ENCODE peak calls at places on chromosomes 13 and 19, in eight cellular contexts. J, R, Y, G, F, A, E and W are unnamed samples.

GRCh38 chr19:50835103-50835784 is 1.9 kb upstream of the KLK15 start:
- DNase-seq in E (no peak), G (no peak), F (no peak), J (peak; percentile 54), R (no peak), Y (no peak), A (no peak), W (no peak)

GRCh38 chr19:16359964-16360363 is 35.3 kb downstream of the KLF2 start:
- DNase-seq in E (no peak), R (no peak), G (no peak), Y (no peak), A (no peak), F (no peak), J (no peak), W (no peak)

GRCh38 chr19:33403221-33403972 is 29.9 kb downstream of the CEBPG start:
- DNase-seq in E (no peak), A (no peak), F (peak; percentile 59), G (peak; percentile 62), J (peak; percentile 45), R (peak; percentile 81), Y (no peak), W (no peak)

GRCh38 chr19:19171821-19172532 is 1.9 kb upstream of the MEF2B start:
- DNase-seq in Y (peak; percentile 63), E (no peak), G (no peak), A (no peak), F (no peak), J (no peak), R (no peak), W (no peak)

GRCh38 chr13:24271611-24272451 is 37.5 kb upstream of the C1QTNF9 start:
- DNase-seq in F (peak; percentile 70), J (peak; percentile 72), Y (no peak), A (no peak), G (peak; percentile 84), E (no peak), R (peak; percentile 85), W (peak; percentile 92)

GRCh38 chr13:39284801-39285388 is 246.6 kb downstream of the NHLRC3 start:
- DNase-seq in Y (no peak), G (no peak), A (no peak), E (no peak), J (no peak), F (no peak), R (no peak), W (no peak)

GRCh38 chr19:39590265-39590664 is 12.1 kb upstream of the LGALS13 start:
- DNase-seq in E (no peak), R (no peak), F (no peak), A (peak; percentile 53), Y (no peak), J (no peak), G (no peak), W (no peak)

GRCh38 chr13:106230450-106230849 is 305.0 kb downstream of the EFNB2 start:
- DNase-seq in F (no peak), A (no peak), J (no peak), R (no peak), Y (no peak), G (no peak), E (no peak), W (no peak)

GRCh38 chr13:96871470-96871869 is 122.8 kb downstream of the OXGR1 start:
- DNase-seq in Y (no peak), J (no peak), F (no peak), G (no peak), R (no peak), E (no peak), A (no peak), W (no peak)

GRCh38 chr19:35788205-35788960 is 13.0 kb downstream of the ARHGAP33 start:
- DNase-seq in J (no peak), G (no peak), E (no peak), F (no peak), A (no peak), R (no peak), Y (no peak), W (no peak)

GRCh38 chr13:78753457-78753856 is 94.5 kb upstream of the OBI1 start:
- DNase-seq in R (no peak), A (no peak), F (no peak), G (no peak), Y (no peak), J (no peak), E (no peak), W (no peak)

GRCh38 chr13:44212633-44213387 is 160.8 kb upstream of the SERP2 start:
- DNase-seq in Y (no peak), F (no peak), A (no peak), R (no peak), J (no peak), E (no peak), G (peak; percentile 87), W (no peak)

GRCh38 chr19:50003810-50004419 is 21.3 kb downstream of the VRK3 start:
- DNase-seq in J (peak; percentile 15), Y (peak; percentile 80), R (no peak), E (no peak), A (no peak), G (peak; percentile 83), F (peak; percentile 34), W (no peak)

GRCh38 chr13:51426982-51427381 is 25.9 kb downstream of the INTS6 start:
- DNase-seq in J (no peak), F (no peak), A (no peak), R (no peak), E (no peak), Y (no peak), G (no peak), W (no peak)

DNA sequence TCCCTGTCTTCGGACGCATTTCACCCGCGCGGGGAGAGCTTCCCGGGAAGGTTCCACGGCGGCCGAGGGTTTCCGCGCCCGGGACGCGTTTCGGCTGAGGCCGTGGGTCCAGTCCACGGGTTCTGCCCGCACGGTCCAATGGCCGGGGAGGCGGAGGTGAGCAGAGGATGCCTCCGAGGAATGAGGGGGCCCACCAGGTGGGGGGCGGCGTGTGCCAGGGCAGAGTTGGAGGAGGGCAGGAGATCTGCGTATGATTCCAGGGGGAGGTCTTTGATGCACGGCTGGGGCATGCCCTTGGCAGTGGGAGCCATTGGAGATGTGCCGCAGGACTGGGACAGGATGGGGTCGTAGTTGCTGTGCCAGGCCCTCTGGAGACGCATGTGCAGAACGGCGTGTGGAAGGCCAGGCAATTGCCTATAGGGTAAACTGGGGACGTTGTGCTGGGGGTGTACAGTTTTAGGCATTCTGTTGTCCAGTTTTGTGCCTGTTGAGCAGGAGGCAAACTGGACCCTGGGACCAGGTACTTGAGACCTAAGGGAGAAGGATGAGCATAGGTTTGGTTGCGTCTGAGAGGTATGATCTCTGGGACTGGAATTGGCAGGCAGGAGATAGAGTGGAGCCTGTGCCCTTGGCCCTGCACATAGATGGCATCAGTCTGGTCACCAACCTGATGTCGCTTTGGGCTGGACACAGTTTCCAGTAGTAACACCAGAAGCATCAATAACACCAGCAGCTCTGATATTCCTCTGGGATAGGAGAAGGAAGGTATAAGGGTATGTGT is 751 bp downstream of the ZNF584 start:
- DNase-seq in Y (no peak), F (no peak), E (no peak), R (no peak), G (peak; percentile 68), J (no peak), A (peak; percentile 58), W (no peak)
- TF ChIP-seq EP300 in Y (no peak), F (no peak), E (no peak), R (no peak), G (no peak), J (no peak), A (no peak), W (no peak)

GRCh38 chr19:40809358-40810086 is 10.5 kb downstream of the EGLN2 start:
- DNase-seq in A (no peak), G (no peak), Y (no peak), R (peak; percentile 70), F (no peak), J (no peak), E (no peak), W (no peak)

GRCh38 chr19:40808497-40808896 is 9.5 kb downstream of the EGLN2 start:
- DNase-seq in E (no peak), Y (no peak), G (no peak), R (no peak), A (no peak), J (no peak), F (no peak), W (no peak)

GRCh38 chr19:40813182-40813581 is 14.2 kb downstream of the EGLN2 start:
- DNase-seq in F (no peak), A (no peak), G (no peak), J (no peak), Y (no peak), R (peak; percentile 61), E (no peak), W (no peak)

GRCh38 chr19:40810160-40810559 is 11.2 kb downstream of the EGLN2 start:
- DNase-seq in F (no peak), G (no peak), J (no peak), R (no peak), Y (no peak), A (no peak), E (no peak), W (no peak)

GRCh38 chr19:40811478-40812341 is 12.7 kb downstream of the EGLN2 start:
- DNase-seq in G (no peak), R (peak; percentile 76), Y (no peak), F (no peak), E (peak; percentile 68), A (no peak), J (no peak), W (no peak)
- H3K4me3 ChIP-seq in G (peak overlapping the region; percentile 45), R (peak overlapping the region; percentile 41), Y (peak overlapping the region; percentile 17), F (peak overlapping the region; percentile 54), E (peak overlapping the region; percentile 45), A (peak overlapping the region; percentile 65), J (peak overlapping the region; percentile 53), W (peak overlapping the region; percentile 51)

DNA sequence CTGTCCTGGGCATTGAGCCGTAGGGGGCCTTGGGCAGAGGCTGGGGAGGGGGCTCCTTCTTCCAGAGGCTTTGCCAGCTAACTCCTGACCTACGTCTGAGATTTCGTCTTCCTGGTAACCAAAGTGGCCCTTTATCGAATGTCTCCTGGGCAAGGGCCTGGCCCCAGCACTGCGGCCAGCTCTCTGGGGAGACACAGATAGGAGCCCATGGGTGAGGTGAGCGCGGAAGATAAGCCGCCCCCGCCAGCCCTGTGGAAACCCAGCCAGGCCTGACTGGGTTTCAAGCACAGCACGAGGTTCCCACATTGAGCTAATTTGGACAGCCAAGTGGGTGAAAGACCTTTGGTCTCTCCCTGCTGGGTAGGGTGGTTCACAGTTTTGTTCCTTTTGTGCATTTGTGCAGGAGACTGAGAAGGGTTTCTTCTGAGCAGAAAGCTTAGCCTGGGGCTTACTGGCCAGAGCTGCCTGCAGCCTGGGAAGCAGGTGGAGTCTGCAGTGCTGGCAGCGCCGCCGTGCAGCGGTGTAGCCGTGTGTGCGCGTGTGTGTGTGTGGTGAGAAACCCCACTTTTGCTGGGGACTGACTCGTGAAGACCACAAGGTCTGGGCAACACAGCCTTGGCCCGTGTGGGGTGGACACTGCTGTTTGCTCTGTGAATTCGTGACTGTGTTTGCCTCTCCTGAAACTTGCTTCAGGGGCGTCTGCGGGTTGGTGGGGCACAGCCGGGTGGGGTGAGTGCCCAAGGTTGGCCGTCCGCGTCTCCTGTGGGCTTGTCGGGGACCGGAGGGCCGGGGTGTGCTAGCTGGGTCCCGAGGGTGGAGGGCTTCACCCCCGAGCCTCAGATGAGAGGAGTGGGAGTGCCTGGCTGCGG is 2.5 kb downstream of the BSG start:
- DNase-seq in A (no peak), G (no peak), Y (peak; percentile 90), E (no peak), J (no peak), R (peak; percentile 74), F (peak; percentile 69), W (no peak)
- TF ChIP-seq POLR2AphosphoS5 in A (no peak), G (no peak), Y (peak; percentile 99), E (no peak), J (no peak), R (no peak), F (peak; percentile 13), W (no peak)

DNA sequence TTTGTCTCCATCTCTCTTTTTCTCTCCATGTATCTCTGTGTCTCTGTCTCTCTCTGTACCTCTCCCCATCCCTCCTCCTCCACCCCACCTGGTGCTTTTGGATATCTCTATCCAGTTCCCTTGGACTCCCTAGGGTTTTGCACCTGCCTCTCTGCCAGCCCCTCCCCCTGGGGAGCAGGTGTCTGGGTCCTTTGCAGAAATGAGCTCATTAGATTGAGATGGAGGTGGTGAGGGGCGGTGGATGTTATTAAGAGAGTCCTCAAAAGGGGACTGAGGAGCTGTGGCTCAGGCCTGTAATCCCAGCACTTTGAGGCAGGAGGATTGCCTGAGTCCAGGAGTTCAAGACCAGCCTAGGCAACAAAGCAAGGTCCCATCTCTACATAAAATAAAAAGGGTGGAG is 2.1 kb downstream of the KCNN4 start:
- DNase-seq in Y (no peak), F (no peak), J (no peak), A (no peak), R (no peak), G (no peak), E (no peak), W (no peak)
- TF ChIP-seq EP300 in Y (no peak), F (no peak), J (no peak), A (no peak), R (no peak), G (no peak), E (no peak), W (no peak)